ENCODE peak calls at places on chromosomes 12 and 14, in five cellular contexts. One of them, this sample, is unnamed.

GRCh38 chr12:51855586-51856428 is 7.3 kb upstream of the FIGNL2 start:
- DNase-seq in GM23338: peak; percentile 97
- DNase-seq in mucosa of descending colon: no peak
- DNase-seq in upper lobe of right lung: no peak
- DNase-seq in adrenal gland: no peak
- DNase-seq in this sample: no peak

GRCh38 chr12:26158078-26158764 is 33.4 kb upstream of the BHLHE41 start:
- DNase-seq in GM23338: peak; percentile 48
- DNase-seq in mucosa of descending colon: no peak
- DNase-seq in upper lobe of right lung: no peak
- DNase-seq in adrenal gland: no peak
- DNase-seq in this sample: no peak

GRCh38 chr14:68506021-68506644 is 286.7 kb downstream of the ZFP36L1 start:
- DNase-seq in GM23338: peak; percentile 34
- DNase-seq in mucosa of descending colon: no peak
- DNase-seq in upper lobe of right lung: peak; percentile 69
- DNase-seq in adrenal gland: peak; percentile 28
- DNase-seq in this sample: no peak

GRCh38 chr14:36383674-36384421 is 63.4 kb upstream of the MBIP start:
- DNase-seq in GM23338: no peak
- DNase-seq in mucosa of descending colon: no peak
- DNase-seq in upper lobe of right lung: peak; percentile 75
- DNase-seq in adrenal gland: peak; percentile 7
- DNase-seq in this sample: no peak

GRCh38 chr12:107624493-107624892 is 61.1 kb upstream of the PWP1 start:
- DNase-seq in GM23338: no peak
- DNase-seq in mucosa of descending colon: no peak
- DNase-seq in upper lobe of right lung: no peak
- DNase-seq in adrenal gland: no peak
- DNase-seq in this sample: no peak

GRCh38 chr14:34628681-34629135 is 1.2 kb downstream of the SNX6 start:
- DNase-seq in GM23338: no peak
- DNase-seq in mucosa of descending colon: peak; percentile 58
- DNase-seq in upper lobe of right lung: no peak
- DNase-seq in adrenal gland: peak; percentile 18
- DNase-seq in this sample: no peak

GRCh38 chr12:54684636-54685630 is 36.8 kb upstream of the DCD start:
- DNase-seq in GM23338: peak; percentile 15
- DNase-seq in mucosa of descending colon: no peak
- DNase-seq in upper lobe of right lung: no peak
- DNase-seq in adrenal gland: no peak
- DNase-seq in this sample: no peak

GRCh38 chr14:90820958-90821357 is 4.7 kb upstream of the TTC7B start:
- DNase-seq in GM23338: no peak
- DNase-seq in mucosa of descending colon: peak; percentile 46
- DNase-seq in upper lobe of right lung: no peak
- DNase-seq in adrenal gland: no peak
- DNase-seq in this sample: no peak

GRCh38 chr14:106850913-106851825 is 1324.8 kb downstream of the TMEM121 start:
- DNase-seq in GM23338: no peak
- DNase-seq in mucosa of descending colon: no peak
- DNase-seq in upper lobe of right lung: no peak
- DNase-seq in adrenal gland: no peak
- DNase-seq in this sample: no peak

GRCh38 chr14:102218688-102219087 is 79.0 kb downstream of the WDR20 start:
- DNase-seq in GM23338: no peak
- DNase-seq in mucosa of descending colon: no peak
- DNase-seq in upper lobe of right lung: no peak
- DNase-seq in adrenal gland: no peak
- DNase-seq in this sample: no peak

GRCh38 chr12:132006056-132006680 is 56.4 kb downstream of the EP400 start:
- DNase-seq in GM23338: no peak
- DNase-seq in mucosa of descending colon: no peak
- DNase-seq in upper lobe of right lung: no peak
- DNase-seq in adrenal gland: peak; percentile 91
- DNase-seq in this sample: no peak

GRCh38 chr12:41917827-41918445 is 226.7 kb downstream of the GXYLT1 start:
- DNase-seq in GM23338: peak; percentile 15
- DNase-seq in mucosa of descending colon: no peak
- DNase-seq in upper lobe of right lung: no peak
- DNase-seq in adrenal gland: no peak
- DNase-seq in this sample: no peak

GRCh38 chr12:67534671-67535070 is 113.9 kb upstream of the DYRK2 start:
- DNase-seq in GM23338: no peak
- DNase-seq in mucosa of descending colon: no peak
- DNase-seq in upper lobe of right lung: no peak
- DNase-seq in adrenal gland: peak; percentile 48
- DNase-seq in this sample: peak; percentile 52

GRCh38 chr14:92540472-92541048 is 27.0 kb downstream of the RIN3 start:
- DNase-seq in GM23338: peak; percentile 15
- DNase-seq in mucosa of descending colon: peak; percentile 87
- DNase-seq in upper lobe of right lung: peak; percentile 86
- DNase-seq in adrenal gland: peak; percentile 96
- DNase-seq in this sample: peak; percentile 96

GRCh38 chr12:118778077-118778476 is 203.3 kb upstream of the SRRM4 start:
- DNase-seq in GM23338: no peak
- DNase-seq in mucosa of descending colon: no peak
- DNase-seq in upper lobe of right lung: no peak
- DNase-seq in adrenal gland: no peak
- DNase-seq in this sample: no peak

GRCh38 chr14:69921052-69921451 is 41.8 kb downstream of the SMOC1 start:
- DNase-seq in GM23338: no peak
- DNase-seq in mucosa of descending colon: no peak
- DNase-seq in upper lobe of right lung: no peak
- DNase-seq in adrenal gland: peak; percentile 19
- DNase-seq in this sample: no peak

GRCh38 chr12:122006186-122006926 is 15.3 kb upstream of the BCL7A start:
- DNase-seq in GM23338: no peak
- DNase-seq in mucosa of descending colon: no peak
- DNase-seq in upper lobe of right lung: no peak
- DNase-seq in adrenal gland: no peak
- DNase-seq in this sample: no peak

GRCh38 chr12:94872007-94872653 is 131.4 kb downstream of the NDUFA12 start:
- DNase-seq in GM23338: peak; percentile 17
- DNase-seq in mucosa of descending colon: no peak
- DNase-seq in upper lobe of right lung: no peak
- DNase-seq in adrenal gland: no peak
- DNase-seq in this sample: no peak

GRCh38 chr14:99394602-99395001 is 86.1 kb downstream of the SETD3 start:
- DNase-seq in GM23338: no peak
- DNase-seq in mucosa of descending colon: no peak
- DNase-seq in upper lobe of right lung: no peak
- DNase-seq in adrenal gland: no peak
- DNase-seq in this sample: no peak

GRCh38 chr14:104440297-104440956 is 139.1 kb upstream of the C14orf180 start:
- DNase-seq in GM23338: no peak
- DNase-seq in mucosa of descending colon: no peak
- DNase-seq in upper lobe of right lung: peak; percentile 30
- DNase-seq in adrenal gland: no peak
- DNase-seq in this sample: no peak

GRCh38 chr12:96743606-96744005 is 163.5 kb upstream of the NEDD1 start:
- DNase-seq in GM23338: peak; percentile 9
- DNase-seq in mucosa of descending colon: no peak
- DNase-seq in upper lobe of right lung: no peak
- DNase-seq in adrenal gland: no peak
- DNase-seq in this sample: no peak

GRCh38 chr12:107917912-107918800 is 143.7 kb downstream of the ASCL4 start:
- DNase-seq in GM23338: peak; percentile 89
- DNase-seq in mucosa of descending colon: no peak
- DNase-seq in upper lobe of right lung: no peak
- DNase-seq in adrenal gland: no peak
- DNase-seq in this sample: peak; percentile 3

GRCh38 chr12:96522283-96522682 is 32.9 kb downstream of the CFAP54 start:
- DNase-seq in GM23338: peak; percentile 53
- DNase-seq in mucosa of descending colon: no peak
- DNase-seq in upper lobe of right lung: no peak
- DNase-seq in adrenal gland: no peak
- DNase-seq in this sample: no peak

GRCh38 chr14:104705340-104706047 is 16.1 kb downstream of the INF2 start:
- DNase-seq in GM23338: no peak
- DNase-seq in mucosa of descending colon: no peak
- DNase-seq in upper lobe of right lung: no peak
- DNase-seq in adrenal gland: no peak
- DNase-seq in this sample: no peak

GRCh38 chr14:59274991-59275391 is 86.5 kb downstream of the DAAM1 start:
- DNase-seq in GM23338: no peak
- DNase-seq in mucosa of descending colon: no peak
- DNase-seq in upper lobe of right lung: peak; percentile 67
- DNase-seq in adrenal gland: no peak
- DNase-seq in this sample: no peak

GRCh38 chr14:64113279-64113678 is 180.9 kb downstream of the ESR2 start:
- DNase-seq in GM23338: no peak
- DNase-seq in mucosa of descending colon: peak; percentile 80
- DNase-seq in upper lobe of right lung: no peak
- DNase-seq in adrenal gland: no peak
- DNase-seq in this sample: no peak

GRCh38 chr12:132284618-132285310 is 44.6 kb downstream of the GALNT9 start:
- DNase-seq in GM23338: no peak
- DNase-seq in mucosa of descending colon: no peak
- DNase-seq in upper lobe of right lung: no peak
- DNase-seq in adrenal gland: no peak
- DNase-seq in this sample: no peak

GRCh38 chr14:75459099-75459741 is 31.4 kb downstream of the JDP2 start:
- DNase-seq in GM23338: peak; percentile 40
- DNase-seq in mucosa of descending colon: peak; percentile 79
- DNase-seq in upper lobe of right lung: no peak
- DNase-seq in adrenal gland: peak; percentile 77
- DNase-seq in this sample: no peak

GRCh38 chr14:28745176-28745575 is 21.4 kb upstream of the FOXG1 start:
- DNase-seq in GM23338: no peak
- DNase-seq in mucosa of descending colon: no peak
- DNase-seq in upper lobe of right lung: no peak
- DNase-seq in adrenal gland: no peak
- DNase-seq in this sample: no peak

GRCh38 chr14:82449926-82450325 is 916.3 kb upstream of the SEL1L start:
- DNase-seq in GM23338: no peak
- DNase-seq in mucosa of descending colon: no peak
- DNase-seq in upper lobe of right lung: no peak
- DNase-seq in adrenal gland: no peak
- DNase-seq in this sample: no peak

GRCh38 chr12:93571854-93572711 is at the start of gene SOCS2:
- DNase-seq in GM23338: peak; percentile 77
- DNase-seq in mucosa of descending colon: peak; percentile 78
- DNase-seq in upper lobe of right lung: peak; percentile 73
- DNase-seq in adrenal gland: peak; percentile 60
- DNase-seq in this sample: no peak

GRCh38 chr12:132596016-132596415 is 14.4 kb downstream of the LRCOL1 start:
- DNase-seq in GM23338: no peak
- DNase-seq in mucosa of descending colon: no peak
- DNase-seq in upper lobe of right lung: no peak
- DNase-seq in adrenal gland: peak; percentile 55
- DNase-seq in this sample: no peak

GRCh38 chr12:73361156-73361866 is 1089.1 kb downstream of the TRHDE start:
- DNase-seq in GM23338: peak; percentile 12
- DNase-seq in mucosa of descending colon: no peak
- DNase-seq in upper lobe of right lung: no peak
- DNase-seq in adrenal gland: no peak
- DNase-seq in this sample: no peak

DNA sequence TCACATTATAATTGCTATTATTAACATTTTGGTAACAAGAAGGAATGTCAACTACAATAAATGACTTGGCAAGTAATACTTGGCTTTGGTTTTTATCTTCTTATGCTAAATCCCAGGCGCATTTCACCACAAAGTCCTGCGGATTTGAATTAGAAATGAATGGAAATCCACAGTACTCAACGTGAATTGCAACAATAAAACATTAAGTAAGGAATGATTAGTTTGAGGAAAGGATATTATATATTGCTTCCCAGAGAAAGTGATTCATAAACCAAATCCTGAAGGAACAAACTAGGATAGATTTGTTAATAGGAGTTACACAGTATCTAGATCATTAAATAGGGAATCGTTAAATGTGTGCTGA is 1089.7 kb downstream of the TRHDE start:
- DNase-seq in GM23338: no peak
- DNase-seq in mucosa of descending colon: no peak
- DNase-seq in upper lobe of right lung: no peak
- DNase-seq in adrenal gland: no peak
- DNase-seq in this sample: no peak
- H3K4me3 ChIP-seq in GM23338: no peak overlapping the region
- H3K4me3 ChIP-seq in mucosa of descending colon: no peak overlapping the region
- H3K4me3 ChIP-seq in upper lobe of right lung: no peak overlapping the region
- H3K4me3 ChIP-seq in adrenal gland: no peak overlapping the region
- H3K4me3 ChIP-seq in this sample: no peak overlapping the region

DNA sequence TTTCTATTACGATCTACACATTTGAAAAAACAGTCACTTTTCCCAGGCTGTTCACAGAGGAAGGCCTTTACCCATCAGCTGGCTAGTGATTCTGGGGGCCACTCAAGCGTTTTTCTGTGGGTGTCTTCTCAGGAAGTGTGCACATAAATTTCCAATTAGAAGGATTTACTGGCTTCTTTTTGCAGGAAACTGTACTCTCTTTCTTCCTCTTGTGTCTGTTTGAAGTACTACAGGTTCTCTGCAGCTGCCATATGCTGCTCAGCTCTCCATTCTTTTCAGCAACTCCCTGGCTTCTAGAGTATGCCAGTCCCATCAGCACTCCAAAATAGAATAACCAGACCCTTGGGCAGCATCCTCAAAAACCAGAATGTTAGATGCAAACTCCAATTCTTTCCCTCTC is 110.4 kb upstream of the NAV3 start:
- DNase-seq in GM23338: peak; percentile 24
- DNase-seq in mucosa of descending colon: no peak
- DNase-seq in upper lobe of right lung: no peak
- DNase-seq in adrenal gland: no peak
- DNase-seq in this sample: no peak
- TF ChIP-seq CTCF in GM23338: no peak
- TF ChIP-seq CTCF in mucosa of descending colon: no peak
- TF ChIP-seq CTCF in upper lobe of right lung: no peak
- TF ChIP-seq CTCF in adrenal gland: no peak
- TF ChIP-seq CTCF in this sample: peak; percentile 29

GRCh38 chr12:64612843-64613242 is 2.5 kb downstream of the RASSF3 start:
- DNase-seq in GM23338: no peak
- DNase-seq in mucosa of descending colon: no peak
- DNase-seq in upper lobe of right lung: no peak
- DNase-seq in adrenal gland: no peak
- DNase-seq in this sample: no peak
- H3K4me3 ChIP-seq in GM23338: peak overlapping the region; percentile 99
- H3K4me3 ChIP-seq in mucosa of descending colon: no peak overlapping the region
- H3K4me3 ChIP-seq in upper lobe of right lung: peak overlapping the region; percentile 96
- H3K4me3 ChIP-seq in adrenal gland: no peak overlapping the region
- H3K4me3 ChIP-seq in this sample: peak overlapping the region; percentile 85

DNA sequence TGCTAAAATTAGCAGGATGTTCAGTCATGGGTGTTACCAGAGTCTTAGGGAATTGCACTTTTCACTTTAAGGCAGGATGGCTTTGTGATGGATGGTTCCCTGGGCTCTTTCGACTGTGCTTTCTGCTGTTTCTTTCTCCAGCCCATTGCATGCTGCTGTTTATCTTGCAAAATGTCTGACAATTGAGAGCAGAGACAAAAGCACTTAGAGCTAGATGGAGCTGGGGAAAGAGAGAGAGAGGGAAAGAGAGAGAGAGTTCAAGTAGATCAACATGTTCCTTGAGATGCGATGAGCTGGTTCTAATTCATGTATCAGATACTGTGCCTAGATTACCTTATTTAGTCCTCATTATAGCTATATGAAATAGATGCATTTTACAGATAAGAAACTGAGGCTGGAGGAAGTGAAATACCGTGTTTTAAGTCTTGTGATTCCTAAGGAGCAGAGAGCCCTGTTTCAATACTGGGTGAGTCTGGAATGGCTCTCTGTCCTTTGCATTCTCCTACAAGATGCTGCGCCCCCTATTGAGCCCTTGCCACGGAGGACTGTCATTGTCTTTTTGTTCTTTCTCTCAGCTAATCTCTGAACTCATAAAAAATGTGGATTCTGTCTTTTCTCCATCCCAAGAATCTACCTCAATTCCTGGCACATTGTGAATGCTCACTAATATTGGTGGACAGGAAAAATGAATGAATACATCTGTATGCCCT is 227.9 kb downstream of the ALG10B start:
- DNase-seq in GM23338: peak; percentile 84
- DNase-seq in mucosa of descending colon: no peak
- DNase-seq in upper lobe of right lung: no peak
- DNase-seq in adrenal gland: no peak
- DNase-seq in this sample: no peak
- TF ChIP-seq CTCF in GM23338: peak; percentile 74
- TF ChIP-seq CTCF in mucosa of descending colon: no peak
- TF ChIP-seq CTCF in upper lobe of right lung: no peak
- TF ChIP-seq CTCF in adrenal gland: no peak
- TF ChIP-seq CTCF in this sample: no peak